ENCODE peak calls at places on chromosome 19, in ten cellular contexts. M, A, T, X, Y, U, C, Q, Z and E are unnamed samples.

GRCh38 chr19:2485428-2485827 is 9.5 kb downstream of the GADD45B start:
- DNase-seq in M (no peak), A (no peak), T (no peak), X (no peak), Y (no peak), U (no peak), C (no peak), Q (no peak), Z (no peak), E (no peak)

GRCh38 chr19:831407-832369 is 4.1 kb downstream of the AZU1 start:
- DNase-seq in M (no peak), A (no peak), T (no peak), X (no peak), Y (no peak), U (no peak), C (no peak), Q (no peak), Z (no peak), E (no peak)

GRCh38 chr19:17240062-17240854 is 5.5 kb downstream of the NR2F6 start:
- DNase-seq in M (no peak), A (no peak), T (no peak), X (no peak), Y (no peak), U (no peak), C (no peak), Q (no peak), Z (no peak), E (no peak)

GRCh38 chr19:18898081-18898532 is 2.1 kb upstream of the CERS1 start:
- DNase-seq in M (no peak), A (peak; percentile 33), T (no peak), X (no peak), Y (no peak), U (no peak), C (no peak), Q (no peak), Z (no peak), E (no peak)

GRCh38 chr19:11152318-11153062 is 3.1 kb downstream of the SPC24 start:
- DNase-seq in M (peak; percentile 87), A (no peak), T (peak; percentile 87), X (no peak), Y (peak; percentile 71), U (peak; percentile 72), C (peak; percentile 93), Q (peak; percentile 83), Z (no peak), E (no peak)

GRCh38 chr19:7773841-7774240 is 10.8 kb downstream of the CLEC4M start:
- DNase-seq in M (no peak), A (no peak), T (no peak), X (no peak), Y (no peak), U (no peak), C (no peak), Q (no peak), Z (no peak), E (no peak)

GRCh38 chr19:16342002-16342715 is 17.5 kb downstream of the KLF2 start:
- DNase-seq in M (peak; percentile 58), A (no peak), T (peak; percentile 86), X (no peak), Y (peak; percentile 39), U (peak; percentile 39), C (no peak), Q (no peak), Z (no peak), E (no peak)

GRCh38 chr19:954672-955494 is 29.0 kb downstream of the ARID3A start:
- DNase-seq in M (no peak), A (peak; percentile 70), T (no peak), X (no peak), Y (no peak), U (no peak), C (no peak), Q (no peak), Z (no peak), E (no peak)

GRCh38 chr19:55474269-55475265 is 1.9 kb upstream of the ZNF628 start:
- DNase-seq in M (no peak), A (no peak), T (peak; percentile 56), X (no peak), Y (peak; percentile 69), U (no peak), C (no peak), Q (no peak), Z (no peak), E (no peak)

GRCh38 chr19:51508059-51508733 is 6.6 kb upstream of the SIGLEC12 start:
- DNase-seq in M (no peak), A (no peak), T (no peak), X (no peak), Y (no peak), U (no peak), C (no peak), Q (no peak), Z (no peak), E (no peak)

GRCh38 chr19:51514866-51515481 is 13.4 kb upstream of the SIGLEC12 start:
- DNase-seq in M (no peak), A (peak; percentile 27), T (peak; percentile 56), X (no peak), Y (peak; percentile 45), U (no peak), C (no peak), Q (peak; percentile 71), Z (no peak), E (no peak)

GRCh38 chr19:51513968-51514367 is 12.4 kb upstream of the SIGLEC12 start:
- DNase-seq in M (no peak), A (no peak), T (no peak), X (no peak), Y (no peak), U (no peak), C (no peak), Q (no peak), Z (no peak), E (no peak)

GRCh38 chr19:51509823-51510660 is 8.4 kb upstream of the SIGLEC12 start:
- DNase-seq in M (no peak), A (no peak), T (no peak), X (no peak), Y (no peak), U (no peak), C (no peak), Q (no peak), Z (no peak), E (no peak)

GRCh38 chr19:51511353-51511752 is 9.8 kb upstream of the SIGLEC12 start:
- DNase-seq in M (no peak), A (no peak), T (no peak), X (no peak), Y (no peak), U (no peak), C (no peak), Q (peak; percentile 17), Z (peak; percentile 72), E (no peak)
- TF ChIP-seq CTCF in M (no peak), A (no peak), T (peak; percentile 25), X (peak; percentile 49), Y (no peak), U (no peak), C (no peak), Q (peak; percentile 30), Z (peak; percentile 51), E (no peak)

GRCh38 chr19:46626441-46626840 is 1.6 kb upstream of the PTGIR start:
- DNase-seq in M (no peak), A (no peak), T (no peak), X (no peak), Y (no peak), U (no peak), C (no peak), Q (no peak), Z (no peak), E (no peak)

GRCh38 chr19:46625731-46626130 is 842 bp upstream of the PTGIR start:
- DNase-seq in M (no peak), A (no peak), T (no peak), X (no peak), Y (no peak), U (no peak), C (no peak), Q (no peak), Z (no peak), E (no peak)

GRCh38 chr19:46623915-46624502 is 880 bp downstream of the PTGIR start:
- DNase-seq in M (no peak), A (no peak), T (no peak), X (no peak), Y (no peak), U (no peak), C (no peak), Q (no peak), Z (no peak), E (no peak)

GRCh38 chr19:46622118-46622446 is 2.8 kb downstream of the PTGIR start:
- DNase-seq in M (no peak), A (no peak), T (no peak), X (no peak), Y (no peak), U (no peak), C (no peak), Q (no peak), Z (no peak), E (no peak)

GRCh38 chr19:46624958-46625661 is at the start of gene PTGIR:
- DNase-seq in M (peak; percentile 92), A (no peak), T (peak; percentile 88), X (peak; percentile 72), Y (peak; percentile 33), U (peak; percentile 81), C (peak; percentile 84), Q (peak; percentile 89), Z (no peak), E (peak; percentile 50)
- TF ChIP-seq CTCF in M (no peak), A (no peak), T (no peak), X (no peak), Y (no peak), U (no peak), C (no peak), Q (no peak), Z (no peak), E (no peak)

GRCh38 chr19:5355693-5356092 is 15.1 kb upstream of the PTPRS start:
- DNase-seq in M (no peak), A (no peak), T (no peak), X (no peak), Y (no peak), U (no peak), C (no peak), Q (no peak), Z (no peak), E (no peak)

GRCh38 chr19:5356428-5356827 is 15.8 kb upstream of the PTPRS start:
- DNase-seq in M (no peak), A (no peak), T (no peak), X (no peak), Y (no peak), U (no peak), C (no peak), Q (no peak), Z (no peak), E (no peak)

GRCh38 chr19:5355076-5355475 is 14.5 kb upstream of the PTPRS start:
- DNase-seq in M (no peak), A (no peak), T (no peak), X (no peak), Y (no peak), U (no peak), C (no peak), Q (no peak), Z (no peak), E (no peak)

GRCh38 chr19:5352229-5352763 is 11.7 kb upstream of the PTPRS start:
- DNase-seq in M (no peak), A (no peak), T (no peak), X (no peak), Y (no peak), U (no peak), C (no peak), Q (no peak), Z (no peak), E (no peak)

GRCh38 chr19:5354403-5354802 is 13.8 kb upstream of the PTPRS start:
- DNase-seq in M (no peak), A (peak; percentile 35), T (no peak), X (no peak), Y (no peak), U (no peak), C (no peak), Q (peak; percentile 29), Z (peak; percentile 69), E (no peak)
- TF ChIP-seq CTCF in M (no peak), A (peak; percentile 24), T (peak; percentile 27), X (no peak), Y (peak; percentile 46), U (no peak), C (no peak), Q (peak; percentile 36), Z (peak; percentile 13), E (no peak)

GRCh38 chr19:4362871-4363545 is 19.6 kb downstream of the MPND start:
- DNase-seq in M (no peak), A (no peak), T (no peak), X (no peak), Y (no peak), U (no peak), C (no peak), Q (no peak), Z (peak; percentile 44), E (no peak)
- TF ChIP-seq CTCF in M (no peak), A (no peak), T (no peak), X (no peak), Y (peak; percentile 44), U (no peak), C (no peak), Q (peak; percentile 13), Z (no peak), E (no peak)